ENCODE peak calls at places on chromosome 11, in seven cellular contexts. E is AG04450; Y is A549; M is CD4-positive, alpha-beta memory T cell; H is pancreas; B is tibial nerve; D is kidney. T is an unnamed sample.
A peak's percentile ranks its signal among the peaks of the same experiment; 100 is the strongest.

GRCh38 chr11:21567628-21568290 is 625.1 kb upstream of the ANO5 start:
- DNase-seq in Y (no peak), D (no peak), B (no peak), H (no peak), M (no peak), E (no peak), T (no peak)

GRCh38 chr11:134656861-134657540 is 245.0 kb upstream of the B3GAT1 start:
- DNase-seq in H (no peak), Y (no peak), D (peak; percentile 41), E (no peak), B (no peak), M (peak; percentile 13), T (no peak)

GRCh38 chr11:31419669-31420068 is 50.0 kb downstream of the DNAJC24 start:
- DNase-seq in B (no peak), H (no peak), D (no peak), M (no peak), E (no peak), Y (no peak), T (no peak)

GRCh38 chr11:12429155-12429554 is 51.8 kb downstream of the PARVA start:
- DNase-seq in M (no peak), Y (no peak), B (no peak), E (no peak), H (no peak), D (no peak), T (no peak)

GRCh38 chr11:58640386-58641023 is 18.0 kb downstream of the CNTF start:
- DNase-seq in D (no peak), M (peak; percentile 18), B (peak; percentile 20), Y (no peak), H (no peak), E (no peak), T (no peak)

GRCh38 chr11:118572914-118573550 is 823 bp downstream of the ARCN1 start:
- DNase-seq in M (peak; percentile 63), D (no peak), H (no peak), B (no peak), Y (peak; percentile 15), E (no peak), T (no peak)

GRCh38 chr11:121754603-121755002 is 301.8 kb upstream of the SORL1-AS1 start:
- DNase-seq in B (peak; percentile 76), Y (no peak), M (no peak), H (no peak), E (no peak), D (no peak), T (peak; percentile 41)

GRCh38 chr11:71131861-71132260 is 120.5 kb downstream of the SHANK2 start:
- DNase-seq in H (no peak), M (no peak), B (no peak), D (peak; percentile 48), Y (no peak), E (no peak), T (no peak)

GRCh38 chr11:113774174-113774503 is 647 bp upstream of the ZW10 start:
- DNase-seq in D (no peak), B (no peak), E (no peak), M (no peak), H (no peak), Y (no peak), T (no peak)

GRCh38 chr11:102047305-102047924 is at the start of gene CFAP300:
- DNase-seq in H (peak; percentile 62), E (no peak), B (peak; percentile 88), Y (peak; percentile 86), D (peak; percentile 97), M (peak; percentile 32), T (peak; percentile 76)

DNA sequence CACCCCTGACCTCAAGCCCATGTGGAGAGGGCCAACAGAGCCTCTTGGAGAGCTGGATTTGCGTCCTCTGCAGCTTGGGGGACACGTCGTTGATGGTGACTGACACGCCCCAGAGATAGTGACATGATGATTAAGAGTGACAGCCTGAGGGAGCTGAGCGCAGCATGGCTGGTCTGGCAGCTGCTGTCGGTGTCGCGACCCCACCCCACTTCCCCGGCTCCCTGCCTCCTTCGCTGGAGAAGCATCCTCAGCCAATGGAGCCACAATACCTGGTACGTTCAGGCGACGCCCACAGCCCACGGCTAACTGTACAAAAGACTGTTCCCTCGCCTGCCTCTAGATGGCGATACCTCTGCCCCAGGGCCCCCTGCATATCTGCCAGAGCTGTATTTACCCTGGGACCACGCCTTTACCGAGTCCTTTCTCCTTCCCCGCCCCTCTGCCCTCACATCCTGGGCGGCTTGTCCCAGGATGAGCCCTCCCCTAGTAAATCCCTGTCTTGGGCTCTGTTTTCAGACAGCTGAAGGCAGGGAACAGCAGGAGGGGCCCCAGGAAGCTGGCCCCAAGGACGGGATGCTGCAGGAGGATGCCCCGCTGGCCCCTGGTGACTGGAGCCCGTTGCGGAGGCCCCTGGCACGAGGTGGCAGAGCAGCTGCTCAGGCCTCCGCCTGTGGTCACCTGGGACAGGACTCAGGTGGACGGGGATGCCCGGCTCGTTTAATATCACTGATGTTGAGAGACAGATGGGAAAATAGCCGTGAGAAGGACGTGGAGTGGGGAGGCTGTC is 90.6 kb downstream of the RPS6KA4 start:
- DNase-seq in H (peak; percentile 58), B (peak; percentile 28), E (no peak), M (peak; percentile 69), D (no peak), Y (peak; percentile 90), T (no peak)
- H3K4me3 ChIP-seq in H (no peak overlapping the region), B (peak overlapping the region; percentile 44), E (no peak overlapping the region), M (peak overlapping the region; percentile 57), D (no peak overlapping the region), Y (peak overlapping the region; percentile 37), T (peak overlapping the region; percentile 25)

DNA sequence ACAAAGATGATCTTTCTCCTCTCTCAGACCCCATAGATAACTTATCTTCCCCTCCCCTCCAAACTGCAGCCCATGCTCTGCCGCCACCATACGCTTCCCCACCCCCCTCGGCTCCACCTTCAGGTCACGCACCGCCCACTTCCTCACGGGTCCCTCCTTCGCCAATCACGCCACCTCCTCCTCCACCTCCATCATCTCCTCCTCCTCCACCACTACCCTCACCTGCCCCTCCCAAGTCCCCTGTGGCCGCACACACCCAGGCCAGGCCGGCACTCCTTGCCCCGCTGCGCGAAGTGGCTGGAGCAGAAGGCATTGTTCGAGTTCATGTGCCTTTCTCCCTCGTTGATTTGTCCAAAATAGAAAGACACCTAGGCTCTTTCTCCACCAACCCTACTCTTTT is 12.5 kb upstream of the OR56A3 start:
- DNase-seq in D (peak; percentile 53), B (no peak), Y (no peak), M (no peak), E (no peak), H (no peak), T (no peak)
- H3K9me3 ChIP-seq in D (no peaks in the 10 kb centered on the region), B (peaks cover 45% of the 10 kb centered on the region), Y (peaks cover 5% of the 10 kb centered on the region), M (no peaks in the 10 kb centered on the region), E (peaks cover 58% of the 10 kb centered on the region), H (no peaks in the 10 kb centered on the region), T (peaks cover 14% of the 10 kb centered on the region)

DNA sequence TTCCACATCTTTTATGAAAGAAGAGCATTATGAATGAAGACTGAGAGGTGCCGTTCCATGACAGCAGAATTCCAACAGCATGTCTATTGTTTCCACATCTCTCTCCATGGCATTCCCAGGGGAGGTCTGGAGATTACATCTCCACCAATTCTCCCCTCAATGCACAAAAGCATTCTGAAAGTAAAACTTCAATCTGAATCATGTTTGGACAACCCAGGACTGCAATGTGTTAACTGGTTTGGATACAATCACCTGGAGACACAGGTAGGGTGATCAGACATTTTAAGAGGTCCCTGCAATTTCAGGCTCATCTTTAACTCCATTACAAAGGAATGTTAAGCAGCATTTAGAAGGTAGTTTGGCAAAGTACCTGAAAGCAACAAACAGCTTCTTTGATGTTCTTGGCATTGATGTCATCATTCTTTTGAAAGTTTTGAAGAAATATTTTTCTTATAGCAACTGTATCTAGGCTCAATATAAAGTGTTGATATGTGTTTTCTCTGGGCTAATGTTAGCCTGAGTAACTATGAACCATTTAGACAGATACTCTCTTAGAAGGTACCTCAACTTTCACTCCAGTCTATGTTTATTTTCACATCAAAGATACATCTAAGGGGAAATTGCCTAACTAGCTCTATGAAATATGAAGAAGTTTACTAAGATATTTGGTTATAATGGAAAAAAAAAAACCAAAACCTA is 181.4 kb upstream of the MTMR2 start:
- DNase-seq in E (no peak), B (no peak), H (no peak), D (no peak), Y (no peak), M (peak; percentile 72), T (no peak)
- H3K4me3 ChIP-seq in E (no peak overlapping the region), B (no peak overlapping the region), H (no peak overlapping the region), D (no peak overlapping the region), Y (no peak overlapping the region), M (no peak overlapping the region), T (peak overlapping the region; percentile 21)

DNA sequence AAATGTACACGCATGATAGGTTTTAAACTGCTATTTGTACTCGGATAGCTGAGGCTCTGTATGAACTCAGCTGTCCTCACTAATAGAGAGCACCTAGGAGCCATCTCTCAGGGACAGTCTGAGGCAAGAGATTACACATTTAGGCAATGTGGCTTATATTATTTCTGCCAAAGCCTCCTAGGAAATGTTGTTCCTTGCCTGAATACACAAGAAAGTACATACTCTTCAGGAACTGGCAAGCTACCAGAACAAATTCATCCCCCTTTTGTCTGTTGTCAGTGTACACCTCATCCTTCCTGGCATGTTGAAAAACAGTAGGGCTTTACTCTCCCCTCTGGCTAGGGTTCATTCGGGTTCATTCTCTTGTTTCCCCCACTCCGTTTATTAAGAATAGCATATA is 616.0 kb upstream of the FAT3 start:
- DNase-seq in B (no peak), Y (no peak), D (no peak), M (no peak), E (no peak), H (no peak), T (no peak)
- H3K9me3 ChIP-seq in B (no peaks in the 10 kb centered on the region), Y (no peaks in the 10 kb centered on the region), D (no peaks in the 10 kb centered on the region), M (no peaks in the 10 kb centered on the region), E (no peaks in the 10 kb centered on the region), H (no peaks in the 10 kb centered on the region), T (no peaks in the 10 kb centered on the region)

DNA sequence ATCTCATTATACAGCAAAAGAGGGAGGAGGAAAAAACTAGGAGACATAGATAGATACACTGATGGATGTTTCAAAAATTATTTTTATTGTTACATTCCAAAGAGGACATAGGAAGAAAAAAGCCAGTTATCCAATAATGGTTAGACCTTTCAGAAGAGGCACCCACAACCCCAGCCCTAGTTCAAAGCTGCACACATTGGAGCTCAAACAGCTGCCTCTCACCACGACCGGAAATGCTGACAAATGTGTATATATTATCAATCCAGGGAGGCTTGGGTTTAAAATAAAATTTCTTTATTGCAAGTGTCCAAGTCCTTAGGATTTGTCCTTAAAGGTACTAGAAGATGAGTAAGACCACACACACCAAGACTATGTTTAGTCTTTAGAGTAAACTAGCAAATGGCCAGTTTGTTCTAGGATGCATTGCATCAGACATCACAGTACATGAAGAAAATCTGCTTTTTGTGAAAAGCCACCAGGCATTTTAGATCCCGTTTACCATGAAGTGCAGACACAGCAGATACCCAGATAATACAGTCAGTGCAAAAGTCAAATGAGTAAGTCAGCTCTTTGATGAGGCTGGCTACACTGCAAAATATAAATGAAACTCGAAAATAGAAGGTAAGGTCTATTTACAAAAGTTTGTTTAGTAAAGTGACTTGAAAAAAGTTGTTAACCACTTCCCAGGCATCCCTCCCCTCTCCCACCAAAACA is 4.6 kb upstream of the ASCL3 start:
- DNase-seq in E (no peak), D (no peak), Y (no peak), H (no peak), B (no peak), M (no peak), T (no peak)
- H3K4me3 ChIP-seq in E (no peak overlapping the region), D (no peak overlapping the region), Y (no peak overlapping the region), H (no peak overlapping the region), B (no peak overlapping the region), M (no peak overlapping the region), T (no peak overlapping the region)

GRCh38 chr11:72511393-72512047 is 77.2 kb upstream of the CLPB start:
- DNase-seq in M (no peak), D (no peak), E (no peak), B (no peak), H (no peak), Y (no peak), T (no peak)

GRCh38 chr11:72507050-72507449 is 72.7 kb upstream of the CLPB start:
- DNase-seq in H (no peak), Y (no peak), B (no peak), D (no peak), M (no peak), E (no peak), T (no peak)
- H3K9me3 ChIP-seq in H (no peaks in the 10 kb centered on the region), Y (peaks cover 24% of the 10 kb centered on the region), B (peaks cover 40% of the 10 kb centered on the region), D (no peaks in the 10 kb centered on the region), M (no peaks in the 10 kb centered on the region), E (peaks cover 14% of the 10 kb centered on the region), T (peaks cover 36% of the 10 kb centered on the region)

T was measured in breast epithelium.